ENCODE peak calls at places on chromosome 2, in six cellular contexts. One of them, this sample, is unnamed.

GRCh38 chr2:43238813-43239212 is 12.4 kb upstream of the ZFP36L2 start:
- DNase-seq in kidney: no peak
- DNase-seq in uterus: no peak
- DNase-seq in cardiac muscle cell: no peak
- DNase-seq in MM.1S: no peak
- DNase-seq in CD8-positive, alpha-beta memory T cell: no peak
- DNase-seq in this sample: no peak

GRCh38 chr2:126824663-126825062 is 74.0 kb upstream of the TEX51 start:
- DNase-seq in kidney: no peak
- DNase-seq in CD8-positive, alpha-beta memory T cell: no peak
- DNase-seq in MM.1S: no peak
- DNase-seq in cardiac muscle cell: no peak
- DNase-seq in uterus: no peak
- DNase-seq in this sample: no peak

GRCh38 chr2:6444529-6444928 is 421.2 kb downstream of the CMPK2 start:
- DNase-seq in uterus: no peak
- DNase-seq in cardiac muscle cell: no peak
- DNase-seq in MM.1S: no peak
- DNase-seq in kidney: no peak
- DNase-seq in CD8-positive, alpha-beta memory T cell: no peak
- DNase-seq in this sample: no peak

GRCh38 chr2:140349695-140350094 is 1569.5 kb upstream of the NXPH2 start:
- DNase-seq in MM.1S: no peak
- DNase-seq in CD8-positive, alpha-beta memory T cell: no peak
- DNase-seq in uterus: no peak
- DNase-seq in kidney: no peak
- DNase-seq in cardiac muscle cell: no peak
- DNase-seq in this sample: no peak

GRCh38 chr2:173720310-173720709 is 244.9 kb downstream of the SP3 start:
- DNase-seq in MM.1S: no peak
- DNase-seq in CD8-positive, alpha-beta memory T cell: no peak
- DNase-seq in uterus: no peak
- DNase-seq in cardiac muscle cell: no peak
- DNase-seq in kidney: no peak
- DNase-seq in this sample: no peak

GRCh38 chr2:32647180-32647651 is 19.4 kb downstream of the TTC27 start:
- DNase-seq in kidney: no peak
- DNase-seq in CD8-positive, alpha-beta memory T cell: no peak
- DNase-seq in MM.1S: no peak
- DNase-seq in cardiac muscle cell: no peak
- DNase-seq in uterus: no peak
- DNase-seq in this sample: no peak

GRCh38 chr2:18483896-18484295 is 76.6 kb downstream of the RDH14 start:
- DNase-seq in CD8-positive, alpha-beta memory T cell: no peak
- DNase-seq in kidney: no peak
- DNase-seq in uterus: no peak
- DNase-seq in MM.1S: no peak
- DNase-seq in cardiac muscle cell: no peak
- DNase-seq in this sample: no peak

GRCh38 chr2:226018641-226019040 is 619.1 kb downstream of the NYAP2 start:
- DNase-seq in kidney: no peak
- DNase-seq in cardiac muscle cell: no peak
- DNase-seq in MM.1S: no peak
- DNase-seq in uterus: no peak
- DNase-seq in CD8-positive, alpha-beta memory T cell: no peak
- DNase-seq in this sample: no peak

GRCh38 chr2:217186565-217187218 is 326.8 kb upstream of the TNP1 start:
- DNase-seq in cardiac muscle cell: no peak
- DNase-seq in uterus: peak
- DNase-seq in CD8-positive, alpha-beta memory T cell: no peak
- DNase-seq in kidney: no peak
- DNase-seq in MM.1S: no peak
- DNase-seq in this sample: no peak

GRCh38 chr2:10467401-10467800 is 19.3 kb upstream of the ODC1 start:
- DNase-seq in uterus: no peak
- DNase-seq in MM.1S: no peak
- DNase-seq in cardiac muscle cell: peak
- DNase-seq in CD8-positive, alpha-beta memory T cell: no peak
- DNase-seq in kidney: no peak
- DNase-seq in this sample: no peak

GRCh38 chr2:24024018-24024417 is 14.1 kb downstream of the MFSD2B start:
- DNase-seq in MM.1S: no peak
- DNase-seq in cardiac muscle cell: no peak
- DNase-seq in uterus: no peak
- DNase-seq in CD8-positive, alpha-beta memory T cell: no peak
- DNase-seq in kidney: no peak
- DNase-seq in this sample: no peak

GRCh38 chr2:142724186-142724585 is 153.3 kb upstream of the KYNU start:
- DNase-seq in cardiac muscle cell: no peak
- DNase-seq in uterus: no peak
- DNase-seq in kidney: no peak
- DNase-seq in MM.1S: no peak
- DNase-seq in CD8-positive, alpha-beta memory T cell: no peak
- DNase-seq in this sample: no peak

GRCh38 chr2:27263287-27264252 is 723 bp upstream of the SLC30A3 start:
- DNase-seq in uterus: no peak
- DNase-seq in MM.1S: no peak
- DNase-seq in kidney: no peak
- DNase-seq in cardiac muscle cell: peak
- DNase-seq in CD8-positive, alpha-beta memory T cell: peak
- DNase-seq in this sample: no peak

GRCh38 chr2:202780514-202781021 is 91.0 kb downstream of the ICA1L start:
- DNase-seq in uterus: no peak
- DNase-seq in kidney: no peak
- DNase-seq in MM.1S: no peak
- DNase-seq in CD8-positive, alpha-beta memory T cell: no peak
- DNase-seq in cardiac muscle cell: no peak
- DNase-seq in this sample: no peak

GRCh38 chr2:24824966-24825882 is 32.0 kb downstream of the CENPO start:
- DNase-seq in cardiac muscle cell: no peak
- DNase-seq in kidney: no peak
- DNase-seq in MM.1S: no peak
- DNase-seq in uterus: peak
- DNase-seq in CD8-positive, alpha-beta memory T cell: peak
- DNase-seq in this sample: peak

GRCh38 chr2:226795281-226796011 is 4.2 kb downstream of the IRS1 start:
- DNase-seq in CD8-positive, alpha-beta memory T cell: no peak
- DNase-seq in cardiac muscle cell: no peak
- DNase-seq in kidney: peak
- DNase-seq in uterus: peak
- DNase-seq in MM.1S: no peak
- DNase-seq in this sample: no peak

GRCh38 chr2:205495819-205496218 is 186.5 kb upstream of the NRP2 start:
- DNase-seq in cardiac muscle cell: no peak
- DNase-seq in MM.1S: no peak
- DNase-seq in CD8-positive, alpha-beta memory T cell: no peak
- DNase-seq in kidney: no peak
- DNase-seq in uterus: no peak
- DNase-seq in this sample: no peak

GRCh38 chr2:231172020-231172419 is 26.4 kb upstream of the ARMC9 start:
- DNase-seq in cardiac muscle cell: no peak
- DNase-seq in uterus: peak
- DNase-seq in kidney: no peak
- DNase-seq in MM.1S: no peak
- DNase-seq in CD8-positive, alpha-beta memory T cell: no peak
- DNase-seq in this sample: no peak

GRCh38 chr2:231167745-231168459 is 30.5 kb upstream of the ARMC9 start:
- DNase-seq in CD8-positive, alpha-beta memory T cell: no peak
- DNase-seq in kidney: no peak
- DNase-seq in uterus: no peak
- DNase-seq in cardiac muscle cell: no peak
- DNase-seq in MM.1S: no peak
- DNase-seq in this sample: no peak

GRCh38 chr2:231170058-231170457 is 28.4 kb upstream of the ARMC9 start:
- DNase-seq in cardiac muscle cell: no peak
- DNase-seq in kidney: no peak
- DNase-seq in CD8-positive, alpha-beta memory T cell: no peak
- DNase-seq in uterus: no peak
- DNase-seq in MM.1S: no peak
- DNase-seq in this sample: no peak

GRCh38 chr2:231168460-231169139 is 29.8 kb upstream of the ARMC9 start:
- DNase-seq in uterus: no peak
- DNase-seq in kidney: no peak
- DNase-seq in CD8-positive, alpha-beta memory T cell: no peak
- DNase-seq in cardiac muscle cell: no peak
- DNase-seq in MM.1S: no peak
- DNase-seq in this sample: no peak

DNA sequence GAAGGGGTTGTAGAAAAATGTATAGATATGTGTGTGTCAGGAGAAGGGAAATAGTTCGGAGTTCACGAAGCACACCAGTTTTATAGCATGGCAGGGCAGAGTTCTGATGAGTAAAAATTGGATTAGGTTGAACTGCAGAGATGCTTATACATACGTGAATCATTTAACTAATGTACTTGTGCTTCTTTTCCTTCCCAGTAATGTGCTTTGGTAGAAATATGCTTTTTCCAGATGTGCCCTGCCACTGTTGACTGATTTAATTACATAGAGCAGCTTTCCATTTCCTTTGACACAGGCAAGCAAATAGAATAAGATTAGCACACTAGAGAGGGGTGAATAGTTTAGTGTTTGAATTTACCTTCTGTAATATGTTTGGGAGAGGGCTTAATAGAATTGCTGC is 29.0 kb upstream of the ARMC9 start:
- DNase-seq in cardiac muscle cell: no peak
- DNase-seq in kidney: no peak
- DNase-seq in uterus: no peak
- DNase-seq in CD8-positive, alpha-beta memory T cell: no peak
- DNase-seq in MM.1S: no peak
- DNase-seq in this sample: no peak
- H3K27ac ChIP-seq in cardiac muscle cell: no peak
- H3K27ac ChIP-seq in kidney: no peak
- H3K27ac ChIP-seq in uterus: peak
- H3K27ac ChIP-seq in CD8-positive, alpha-beta memory T cell: no peak
- H3K27ac ChIP-seq in MM.1S: no peak
- H3K27ac ChIP-seq in this sample: no peak

DNA sequence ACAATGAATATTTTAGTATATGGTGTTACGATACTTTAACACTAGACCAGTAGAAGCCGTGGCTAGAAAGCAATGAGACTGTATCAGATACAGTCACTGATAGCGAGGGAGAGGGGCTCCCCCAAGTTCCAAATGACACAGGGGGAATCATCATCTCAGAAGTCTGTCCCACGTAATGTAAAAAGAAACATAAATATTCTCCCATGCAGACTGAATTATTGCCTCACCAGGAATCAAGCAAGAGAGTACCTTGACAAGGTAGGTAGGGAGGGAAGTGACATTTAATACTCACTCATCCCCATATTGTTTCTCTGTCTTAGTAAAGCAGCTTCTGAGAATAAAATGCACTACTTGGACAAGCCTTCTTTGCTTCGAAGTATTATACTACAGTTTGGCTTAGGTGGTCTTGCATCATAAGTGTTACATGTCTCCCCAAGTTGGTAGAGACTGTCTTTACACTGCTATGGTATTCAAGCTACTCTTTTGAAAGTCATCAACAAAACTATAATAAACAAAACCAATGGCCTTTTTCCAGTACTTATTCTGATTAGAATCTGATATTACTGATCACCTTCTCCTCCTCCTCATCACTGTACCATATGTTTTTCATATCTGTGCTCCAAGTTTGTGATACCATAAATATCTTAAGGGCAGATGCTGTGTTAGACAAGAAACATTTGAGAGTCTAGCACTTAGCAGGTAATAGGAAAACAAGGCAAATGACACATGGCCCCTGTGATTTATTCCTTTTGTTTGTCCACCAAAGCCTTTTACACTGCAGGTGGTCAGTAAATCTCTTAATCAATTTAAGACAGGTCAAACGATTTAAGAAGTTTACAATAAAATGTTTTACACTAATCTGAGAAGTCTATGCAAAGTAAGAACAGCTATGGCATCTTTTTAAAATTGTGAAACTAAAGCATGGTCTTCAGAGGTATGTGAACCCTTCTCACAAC is 2.7 kb downstream of the LAPTM4A start:
- DNase-seq in cardiac muscle cell: no peak
- DNase-seq in uterus: no peak
- DNase-seq in kidney: no peak
- DNase-seq in CD8-positive, alpha-beta memory T cell: no peak
- DNase-seq in MM.1S: no peak
- DNase-seq in this sample: no peak
- H3K27ac ChIP-seq in cardiac muscle cell: peak
- H3K27ac ChIP-seq in uterus: peak
- H3K27ac ChIP-seq in kidney: peak
- H3K27ac ChIP-seq in CD8-positive, alpha-beta memory T cell: no peak
- H3K27ac ChIP-seq in MM.1S: no peak
- H3K27ac ChIP-seq in this sample: no peak

GRCh38 chr2:9237831-9238230 is 31.2 kb downstream of the ASAP2 start:
- DNase-seq in kidney: no peak
- DNase-seq in uterus: no peak
- DNase-seq in cardiac muscle cell: no peak
- DNase-seq in CD8-positive, alpha-beta memory T cell: no peak
- DNase-seq in MM.1S: no peak
- DNase-seq in this sample: no peak
- H3K27ac ChIP-seq in kidney: peak
- H3K27ac ChIP-seq in uterus: peak
- H3K27ac ChIP-seq in cardiac muscle cell: no peak
- H3K27ac ChIP-seq in CD8-positive, alpha-beta memory T cell: no peak
- H3K27ac ChIP-seq in MM.1S: no peak
- H3K27ac ChIP-seq in this sample: peak

GRCh38 chr2:172460780-172461201 is 33.4 kb downstream of the ITGA6 start:
- DNase-seq in uterus: no peak
- DNase-seq in kidney: no peak
- DNase-seq in CD8-positive, alpha-beta memory T cell: peak
- DNase-seq in cardiac muscle cell: no peak
- DNase-seq in MM.1S: no peak
- DNase-seq in this sample: no peak

GRCh38 chr2:172461591-172462392 is 34.4 kb downstream of the ITGA6 start:
- DNase-seq in uterus: peak
- DNase-seq in cardiac muscle cell: peak
- DNase-seq in CD8-positive, alpha-beta memory T cell: peak
- DNase-seq in MM.1S: peak
- DNase-seq in kidney: peak
- DNase-seq in this sample: peak

GRCh38 chr2:172457606-172458005 is 30.2 kb downstream of the ITGA6 start:
- DNase-seq in MM.1S: no peak
- DNase-seq in CD8-positive, alpha-beta memory T cell: no peak
- DNase-seq in kidney: no peak
- DNase-seq in cardiac muscle cell: no peak
- DNase-seq in uterus: no peak
- DNase-seq in this sample: no peak

GRCh38 chr2:172456002-172456401 is 28.6 kb downstream of the ITGA6 start:
- DNase-seq in kidney: no peak
- DNase-seq in MM.1S: peak
- DNase-seq in uterus: no peak
- DNase-seq in cardiac muscle cell: no peak
- DNase-seq in CD8-positive, alpha-beta memory T cell: no peak
- DNase-seq in this sample: no peak

DNA sequence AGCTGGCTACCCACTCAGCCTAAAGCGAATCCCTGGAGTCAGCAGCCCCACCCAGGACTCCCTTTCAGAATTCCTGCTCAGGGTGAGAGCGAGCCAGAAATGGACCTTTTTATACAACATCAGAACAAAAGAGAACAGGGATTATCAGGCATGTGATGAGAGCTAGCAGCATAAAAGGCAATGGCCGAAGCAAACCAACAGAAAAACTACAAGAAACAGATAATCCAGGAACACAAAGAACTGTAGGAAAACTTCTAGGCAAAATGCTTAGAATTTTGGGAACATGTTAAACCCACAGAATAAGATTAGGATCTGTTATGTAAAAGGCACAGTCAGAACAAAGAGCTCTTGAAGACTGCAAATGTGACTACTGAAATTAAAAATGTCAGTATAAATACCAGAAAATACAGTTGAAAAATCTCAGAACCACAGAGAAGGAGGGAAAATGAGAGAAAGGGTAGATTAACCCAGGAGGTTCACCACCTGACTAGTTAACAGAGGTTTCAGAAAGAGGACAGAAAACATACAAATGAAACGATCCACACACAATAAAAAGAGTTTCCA is 31.3 kb downstream of the ITGA6 start:
- DNase-seq in cardiac muscle cell: no peak
- DNase-seq in MM.1S: no peak
- DNase-seq in uterus: no peak
- DNase-seq in CD8-positive, alpha-beta memory T cell: no peak
- DNase-seq in kidney: no peak
- DNase-seq in this sample: no peak
- H3K27ac ChIP-seq in cardiac muscle cell: no peak
- H3K27ac ChIP-seq in MM.1S: no peak
- H3K27ac ChIP-seq in uterus: peak
- H3K27ac ChIP-seq in CD8-positive, alpha-beta memory T cell: no peak
- H3K27ac ChIP-seq in kidney: no peak
- H3K27ac ChIP-seq in this sample: no peak

This sample was measured in dorsolateral prefrontal cortex.